ENCODE peak calls at places on chromosome 16, in seven cellular contexts. P is CD8-positive, alpha-beta memory T cell; M is T47D; F is NCI-H774; V is heart left ventricle; J is left colon; G is cardiac fibroblast. N is an unnamed sample.

GRCh38 chr16:49844399-49844798 is 11.5 kb downstream of the ZNF423 start:
- DNase-seq in P (no peak), M (no peak), F (no peak), V (no peak), J (no peak), G (peak), N (no peak)

GRCh38 chr16:2033057-2033911 is 6.6 kb downstream of the NHERF2 start:
- DNase-seq in P (no peak), M (peak), F (no peak), V (peak), J (no peak), G (peak), N (peak)

GRCh38 chr16:81838794-81839193 is 59.7 kb downstream of the PLCG2 start:
- DNase-seq in P (no peak), M (no peak), F (no peak), V (no peak), J (no peak), G (peak), N (peak)

GRCh38 chr16:75011634-75012307 is 12.9 kb downstream of the ZNRF1 start:
- DNase-seq in P (no peak), M (no peak), F (no peak), V (peak), J (no peak), G (peak), N (peak)

GRCh38 chr16:12119562-12119961 is 143.0 kb downstream of the SNX29 start:
- DNase-seq in P (no peak), M (no peak), F (no peak), V (peak), J (no peak), G (peak), N (peak)

GRCh38 chr16:71846443-71846842 is 667 bp downstream of the ATXN1L start:
- DNase-seq in P (no peak), M (peak), F (no peak), V (no peak), J (no peak), G (peak), N (peak)

GRCh38 chr16:61042736-61043135 is 993.5 kb downstream of the CDH8 start:
- DNase-seq in P (no peak), M (peak), F (no peak), V (no peak), J (no peak), G (peak), N (no peak)

GRCh38 chr16:7703661-7704060 is 371.0 kb downstream of the RBFOX1 start:
- DNase-seq in P (no peak), M (no peak), F (no peak), V (no peak), J (no peak), G (no peak), N (no peak)

GRCh38 chr16:81276323-81276722 is 37.8 kb downstream of the BCO1 start:
- DNase-seq in P (no peak), M (no peak), F (no peak), V (no peak), J (no peak), G (no peak), N (no peak)

GRCh38 chr16:17685445-17685844 is 214.7 kb upstream of the XYLT1 start:
- DNase-seq in P (no peak), M (no peak), F (no peak), V (no peak), J (no peak), G (no peak), N (no peak)

GRCh38 chr16:60414617-60415016 is 1621.6 kb downstream of the CDH8 start:
- DNase-seq in P (no peak), M (no peak), F (no peak), V (no peak), J (no peak), G (no peak), N (no peak)

GRCh38 chr16:87068751-87069150 is 248.4 kb downstream of the C16orf95 start:
- DNase-seq in P (no peak), M (no peak), F (no peak), V (no peak), J (no peak), G (no peak), N (no peak)

GRCh38 chr16:58651965-58652348 is 22.3 kb upstream of the CNOT1 start:
- DNase-seq in P (no peak), M (no peak), F (no peak), V (no peak), J (no peak), G (peak), N (peak)

GRCh38 chr16:11229432-11229831 is 26.6 kb downstream of the SOCS1 start:
- DNase-seq in P (no peak), M (peak), F (no peak), V (no peak), J (no peak), G (no peak), N (no peak)

GRCh38 chr16:16108759-16109158 is 114.5 kb downstream of the ABCC6 start:
- DNase-seq in P (no peak), M (no peak), F (no peak), V (no peak), J (no peak), G (no peak), N (no peak)

GRCh38 chr16:16988963-16989362 is 481.8 kb downstream of the XYLT1 start:
- DNase-seq in P (no peak), M (no peak), F (no peak), V (no peak), J (no peak), G (no peak), N (no peak)

GRCh38 chr16:4231367-4231766 is 10.5 kb downstream of the SRL start:
- DNase-seq in P (no peak), M (no peak), F (no peak), V (peak), J (no peak), G (no peak), N (no peak)

GRCh38 chr16:89150090-89150835 is 21.3 kb upstream of the CDH15 start:
- DNase-seq in P (no peak), M (no peak), F (no peak), V (no peak), J (no peak), G (no peak), N (no peak)

GRCh38 chr16:64920211-64920610 is 201.7 kb downstream of the CDH11 start:
- DNase-seq in P (no peak), M (no peak), F (no peak), V (no peak), J (no peak), G (no peak), N (peak)

GRCh38 chr16:78007121-78007520 is 15.2 kb upstream of the CLEC3A start:
- DNase-seq in P (no peak), M (no peak), F (no peak), V (no peak), J (no peak), G (no peak), N (no peak)

GRCh38 chr16:27795992-27796614 is 246.2 kb downstream of the KATNIP start:
- DNase-seq in P (no peak), M (peak), F (no peak), V (peak), J (no peak), G (peak), N (peak)

GRCh38 chr16:80518436-80518835 is 22.4 kb upstream of the DYNLRB2 start:
- DNase-seq in P (peak), M (no peak), F (no peak), V (no peak), J (no peak), G (peak), N (no peak)

GRCh38 chr16:71421911-71422310 is 19.9 kb downstream of the TLE7 start:
- DNase-seq in P (no peak), M (peak), F (no peak), V (no peak), J (no peak), G (peak), N (no peak)

GRCh38 chr16:82368041-82368440 is 198.0 kb upstream of the MPHOSPH6 start:
- DNase-seq in P (peak), M (peak), F (peak), V (peak), J (no peak), G (peak), N (peak)

N was measured in AG10803.